ENCODE peak calls at places on chromosomes 6 and 20, in six cellular contexts. W, J, V, T, U and E are unnamed samples. For H3K4me1, the result is how much of the 10 kb centered on the place peaks cover.

GRCh38 chr20:19787366-19787765 is 29.3 kb downstream of the RIN2 start:
- DNase-seq in W (no peak), J (no peak), V (no peak), T (no peak), U (no peak), E (no peak)

GRCh38 chr20:16209826-16210365 is 363.4 kb downstream of the KIF16B start:
- DNase-seq in W (no peak), J (no peak), V (no peak), T (no peak), U (no peak), E (no peak)

GRCh38 chr6:142323377-142323776 is 21.6 kb downstream of the ADGRG6 start:
- DNase-seq in W (no peak), J (no peak), V (no peak), T (no peak), U (peak), E (no peak)

GRCh38 chr6:53033764-53034163 is 31.4 kb upstream of the FBXO9 start:
- DNase-seq in W (no peak), J (no peak), V (no peak), T (no peak), U (no peak), E (no peak)

GRCh38 chr6:40695750-40696415 is 108.7 kb upstream of the LRFN2 start:
- DNase-seq in W (no peak), J (no peak), V (no peak), T (no peak), U (no peak), E (no peak)

GRCh38 chr6:90478278-90478677 is 108.6 kb downstream of the MAP3K7 start:
- DNase-seq in W (no peak), J (no peak), V (peak), T (peak), U (no peak), E (no peak)

GRCh38 chr6:152135755-152136448 is 328.4 kb downstream of the ESR1 start:
- DNase-seq in W (no peak), J (no peak), V (no peak), T (no peak), U (peak), E (no peak)

GRCh38 chr20:61968932-61969331 is 96.7 kb downstream of the TAF4 start:
- DNase-seq in W (no peak), J (no peak), V (no peak), T (peak), U (no peak), E (no peak)

GRCh38 chr6:34723203-34723602 is 26.6 kb upstream of the ILRUN start:
- DNase-seq in W (no peak), J (no peak), V (no peak), T (no peak), U (peak), E (no peak)
- TF ChIP-seq ZNF274 in W (no peak), J (no peak), V (no peak), T (no peak), U (no peak), E (no peak)

GRCh38 chr20:48403362-48403761 is 424.4 kb downstream of the PREX1 start:
- DNase-seq in W (no peak), J (no peak), V (no peak), T (no peak), U (no peak), E (no peak)

GRCh38 chr20:48398506-48399449 is 429.0 kb downstream of the PREX1 start:
- DNase-seq in W (no peak), J (no peak), V (no peak), T (no peak), U (peak), E (no peak)

GRCh38 chr20:48401359-48401758 is 426.4 kb downstream of the PREX1 start:
- DNase-seq in W (no peak), J (no peak), V (no peak), T (no peak), U (no peak), E (no peak)

GRCh38 chr20:48397689-48398005 is 430.2 kb downstream of the PREX1 start:
- DNase-seq in W (no peak), J (no peak), V (no peak), T (no peak), U (no peak), E (no peak)

GRCh38 chr20:48400009-48400408 is 427.8 kb downstream of the PREX1 start:
- DNase-seq in W (no peak), J (no peak), V (no peak), T (no peak), U (no peak), E (no peak)
- H3K4me1 ChIP-seq in W (under half), J (under half), V (under half), T (under half), U (half or more), E (under half)

GRCh38 chr6:147390909-147391536 is 117.5 kb upstream of the SAMD5 start:
- DNase-seq in W (no peak), J (peak), V (peak), T (no peak), U (peak), E (no peak)
- TF ChIP-seq ZNF274 in W (no peak), J (no peak), V (no peak), T (no peak), U (no peak), E (no peak)

GRCh38 chr6:116248577-116248976 is 5.3 kb downstream of the TSPYL4 start:
- DNase-seq in W (no peak), J (no peak), V (no peak), T (no peak), U (no peak), E (no peak)
- H3K4me1 ChIP-seq in W (under half), J (under half), V (under half), T (under half), U (half or more), E (under half)

GRCh38 chr6:75156186-75156878 is 49.5 kb downstream of the COL12A1 start:
- DNase-seq in W (no peak), J (no peak), V (no peak), T (no peak), U (no peak), E (no peak)
- TF ChIP-seq ZNF274 in W (no peak), J (no peak), V (no peak), T (no peak), U (no peak), E (no peak)

GRCh38 chr6:71404145-71404966 is 115.7 kb downstream of the OGFRL1 start:
- DNase-seq in W (no peak), J (peak), V (no peak), T (no peak), U (peak), E (peak)

GRCh38 chr6:71404967-71405278 is 116.3 kb downstream of the OGFRL1 start:
- DNase-seq in W (no peak), J (no peak), V (no peak), T (no peak), U (no peak), E (no peak)

GRCh38 chr6:71408966-71409723 is 120.5 kb downstream of the OGFRL1 start:
- DNase-seq in W (no peak), J (no peak), V (no peak), T (no peak), U (no peak), E (no peak)

GRCh38 chr6:71405416-71405815 is 116.8 kb downstream of the OGFRL1 start:
- DNase-seq in W (no peak), J (no peak), V (no peak), T (no peak), U (no peak), E (no peak)

DNA sequence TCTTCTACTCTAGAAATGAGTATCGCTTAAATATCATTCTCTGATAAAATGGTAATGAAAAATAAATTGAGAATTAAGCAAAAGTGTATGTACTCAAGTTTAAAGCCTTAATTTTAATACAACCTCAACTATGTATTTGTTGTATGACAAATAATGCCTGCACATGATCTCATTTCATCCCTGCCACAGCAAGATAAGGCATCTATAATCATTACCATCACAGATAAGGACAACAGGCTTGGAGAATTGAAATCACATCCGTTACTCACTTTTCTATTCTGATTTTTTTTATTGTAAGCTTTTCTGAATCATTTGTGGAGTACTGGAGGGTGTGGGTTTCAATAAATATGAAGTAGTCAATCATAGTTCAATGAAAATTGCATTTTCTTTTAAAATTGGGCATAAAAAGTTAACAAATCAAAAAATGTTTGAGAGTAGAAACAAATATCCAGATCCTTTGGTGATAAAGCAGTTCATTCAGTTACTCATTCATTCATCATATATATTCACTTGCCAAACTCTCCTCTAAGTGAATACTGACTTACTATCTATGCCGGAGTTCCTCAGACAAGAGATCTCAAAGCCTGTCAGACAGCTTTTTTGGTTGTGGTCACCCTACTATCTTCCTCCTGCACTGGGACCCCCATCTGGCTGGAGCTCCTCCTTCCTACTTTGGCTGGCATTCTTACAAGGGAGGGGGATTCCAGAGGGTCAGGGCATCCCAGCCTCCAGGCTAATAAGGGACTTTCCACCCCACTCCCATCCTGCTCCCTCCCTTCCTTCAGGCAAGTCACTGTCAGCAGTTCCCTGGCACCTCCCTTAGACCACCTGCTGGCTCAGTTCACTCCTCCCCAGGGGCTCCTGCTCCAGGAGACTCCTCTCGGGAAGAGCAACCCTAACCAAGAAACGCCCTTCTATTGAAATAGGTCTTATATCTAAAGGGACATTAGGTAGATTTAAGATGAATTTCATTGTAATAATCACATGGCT is 118.6 kb downstream of the OGFRL1 start:
- DNase-seq in W (no peak), J (no peak), V (no peak), T (peak), U (no peak), E (no peak)
- H3K4me1 ChIP-seq in W (under half), J (under half), V (under half), T (under half), U (under half), E (under half)

GRCh38 chr20:44660506-44660905 is 9.0 kb upstream of the ADA start:
- DNase-seq in W (no peak), J (no peak), V (no peak), T (no peak), U (no peak), E (no peak)

GRCh38 chr20:44658810-44659209 is 7.3 kb upstream of the ADA start:
- DNase-seq in W (no peak), J (no peak), V (no peak), T (no peak), U (no peak), E (no peak)

GRCh38 chr20:44662256-44662655 is 10.8 kb upstream of the ADA start:
- DNase-seq in W (no peak), J (no peak), V (no peak), T (no peak), U (no peak), E (no peak)

GRCh38 chr20:44659931-44660330 is 8.4 kb upstream of the ADA start:
- DNase-seq in W (no peak), J (no peak), V (no peak), T (no peak), U (no peak), E (no peak)

DNA sequence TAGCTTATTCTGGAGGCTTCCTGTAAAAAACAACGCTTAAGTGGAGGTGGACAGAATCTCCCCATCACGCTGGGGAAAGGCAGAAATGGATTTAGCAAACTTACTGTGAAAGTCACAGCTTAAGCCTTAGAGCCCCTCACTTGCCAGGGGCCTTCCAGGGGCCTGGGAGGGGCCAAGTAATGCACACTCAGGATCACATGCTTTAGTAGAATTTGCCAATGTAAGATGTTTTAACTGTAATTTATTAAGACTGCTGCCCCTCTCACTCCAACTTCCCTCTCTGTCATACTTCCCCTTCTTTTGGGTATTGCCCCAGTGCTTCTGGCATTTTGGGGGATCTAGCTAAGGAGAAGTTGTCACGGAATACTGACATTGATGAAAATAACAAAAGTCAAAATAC is 12.6 kb upstream of the ADA start:
- DNase-seq in W (no peak), J (no peak), V (no peak), T (no peak), U (no peak), E (no peak)
- TF ChIP-seq ZNF274 in W (no peak), J (no peak), V (no peak), T (no peak), U (no peak), E (no peak)

GRCh38 chr6:135281907-135282306 is 100.8 kb downstream of the MYB start:
- DNase-seq in W (no peak), J (no peak), V (no peak), T (no peak), U (no peak), E (no peak)

GRCh38 chr6:135281227-135281626 is 100.1 kb downstream of the MYB start:
- DNase-seq in W (no peak), J (no peak), V (no peak), T (no peak), U (no peak), E (no peak)

GRCh38 chr6:135282425-135282824 is 101.3 kb downstream of the MYB start:
- DNase-seq in W (no peak), J (no peak), V (no peak), T (no peak), U (no peak), E (no peak)

GRCh38 chr6:135277422-135277821 is 96.3 kb downstream of the MYB start:
- DNase-seq in W (no peak), J (no peak), V (no peak), T (no peak), U (no peak), E (no peak)

DNA sequence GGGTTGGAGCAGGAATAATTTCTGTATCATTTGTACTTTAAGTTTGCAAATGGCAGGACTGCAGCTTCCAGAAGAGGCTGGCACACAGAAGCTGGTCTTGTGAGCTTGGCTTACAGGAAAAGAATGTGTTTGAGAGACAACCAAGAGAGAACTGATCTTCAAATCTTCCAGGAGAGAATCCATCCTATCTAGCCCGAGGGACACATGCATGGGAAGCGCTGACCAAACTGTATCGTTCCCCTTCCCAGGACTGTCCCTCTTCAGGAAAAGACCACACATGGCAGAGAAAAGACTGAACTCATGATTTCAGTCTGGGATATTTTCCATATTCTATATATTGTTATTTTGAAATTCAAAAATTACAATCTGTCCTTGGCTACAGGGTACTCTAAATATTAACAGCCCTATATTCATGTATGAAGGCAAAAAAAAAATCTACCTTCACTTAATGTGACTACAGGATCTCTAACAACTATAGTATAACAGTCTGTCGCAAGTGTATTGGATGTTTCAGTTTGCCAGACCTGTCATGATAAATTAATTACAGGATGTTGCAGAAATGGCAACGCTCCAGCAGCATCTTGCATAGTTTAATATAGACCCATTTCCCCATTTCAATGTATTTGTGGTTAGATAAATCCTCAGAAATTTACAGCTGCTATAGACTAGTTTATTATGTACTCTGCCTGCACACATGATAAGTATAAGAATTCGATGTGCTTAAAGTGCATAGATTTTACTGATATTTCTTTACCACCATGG is 99.4 kb downstream of the MYB start:
- DNase-seq in W (no peak), J (no peak), V (peak), T (peak), U (no peak), E (no peak)
- H3K4me1 ChIP-seq in W (under half), J (under half), V (under half), T (under half), U (under half), E (under half)